ENCODE peak calls at places on chromosomes 2 and 18, in four cellular contexts. T, Q, J and I are unnamed samples.

GRCh38 chr2:38386377-38386776 is 9.3 kb upstream of the ATL2 start:
- DNase-seq in T (no peak), Q (no peak), J (no peak), I (no peak)

GRCh38 chr2:238888781-238889180 is 40.9 kb downstream of the TWIST2 start:
- DNase-seq in T (no peak), Q (no peak), J (no peak), I (no peak)

GRCh38 chr2:217713395-217714267 is 289.2 kb downstream of the TNS1 start:
- DNase-seq in T (peak), Q (peak), J (peak), I (peak)

GRCh38 chr2:237724811-237725478 is 73.6 kb upstream of the RBM44 start:
- DNase-seq in T (no peak), Q (no peak), J (no peak), I (no peak)

GRCh38 chr18:10928971-10929373 is 220.4 kb downstream of the PIEZO2 start:
- DNase-seq in T (no peak), Q (no peak), J (no peak), I (no peak)

GRCh38 chr18:61929881-61930640 is 37.3 kb upstream of the RNF152 start:
- DNase-seq in T (no peak), Q (no peak), J (no peak), I (no peak)

GRCh38 chr2:769771-770170 is 92.6 kb upstream of the TMEM18 start:
- DNase-seq in T (no peak), Q (no peak), J (no peak), I (no peak)

GRCh38 chr2:136874258-136874657 is 108.9 kb downstream of the THSD7B start:
- DNase-seq in T (no peak), Q (no peak), J (no peak), I (no peak)

GRCh38 chr2:241014764-241015163 is 16.3 kb downstream of the SNED1 start:
- DNase-seq in T (no peak), Q (no peak), J (no peak), I (no peak)

GRCh38 chr2:32772623-32773221 is 144.9 kb downstream of the TTC27 start:
- DNase-seq in T (no peak), Q (no peak), J (no peak), I (no peak)

GRCh38 chr2:9681427-9681817 is 50.6 kb upstream of the YWHAQ start:
- DNase-seq in T (no peak), Q (peak), J (no peak), I (no peak)

GRCh38 chr2:200184748-200185574 is 121.5 kb upstream of the SPATS2L start:
- DNase-seq in T (no peak), Q (no peak), J (no peak), I (no peak)

GRCh38 chr2:218005486-218005885 is 2.7 kb upstream of the TNS1 start:
- DNase-seq in T (no peak), Q (no peak), J (no peak), I (no peak)

GRCh38 chr2:56230171-56230570 is 46.4 kb downstream of the CCDC85A start:
- DNase-seq in T (no peak), Q (no peak), J (no peak), I (no peak)